ENCODE peak calls at places on chromosomes 1 and 21, in six cellular contexts. One of them, this sample, is unnamed.

GRCh38 chr1:41799723-41800122 is 119.0 kb downstream of the HIVEP3 start:
- DNase-seq in spleen: no peak
- DNase-seq in cardiac fibroblast: peak; percentile 48
- DNase-seq in fibroblast of lung: peak; percentile 39
- DNase-seq in fibroblast of the aortic adventitia: peak; percentile 39
- DNase-seq in body of pancreas: no peak
- DNase-seq in this sample: no peak

GRCh38 chr1:104932030-104932915 is 1182.6 kb downstream of the AMY1C start:
- DNase-seq in spleen: peak; percentile 71
- DNase-seq in cardiac fibroblast: no peak
- DNase-seq in fibroblast of lung: no peak
- DNase-seq in fibroblast of the aortic adventitia: no peak
- DNase-seq in body of pancreas: no peak
- DNase-seq in this sample: no peak

GRCh38 chr1:22812092-22812880 is 101.6 kb downstream of the EPHB2 start:
- DNase-seq in spleen: peak; percentile 45
- DNase-seq in cardiac fibroblast: no peak
- DNase-seq in fibroblast of lung: no peak
- DNase-seq in fibroblast of the aortic adventitia: no peak
- DNase-seq in body of pancreas: no peak
- DNase-seq in this sample: no peak

GRCh38 chr1:16724718-16725438 is 15.4 kb upstream of the RNU1-4 start:
- DNase-seq in spleen: peak; percentile 82
- DNase-seq in cardiac fibroblast: no peak
- DNase-seq in fibroblast of lung: no peak
- DNase-seq in fibroblast of the aortic adventitia: no peak
- DNase-seq in body of pancreas: no peak
- DNase-seq in this sample: no peak

GRCh38 chr1:172135923-172136610 is 284.4 kb upstream of the C1orf105 start:
- DNase-seq in spleen: no peak
- DNase-seq in cardiac fibroblast: peak; percentile 92
- DNase-seq in fibroblast of lung: peak; percentile 89
- DNase-seq in fibroblast of the aortic adventitia: peak; percentile 93
- DNase-seq in body of pancreas: no peak
- DNase-seq in this sample: peak; percentile 88

GRCh38 chr1:227729881-227730629 is 5.0 kb downstream of the JMJD4 start:
- DNase-seq in spleen: no peak
- DNase-seq in cardiac fibroblast: peak; percentile 73
- DNase-seq in fibroblast of lung: peak; percentile 65
- DNase-seq in fibroblast of the aortic adventitia: peak; percentile 70
- DNase-seq in body of pancreas: peak; percentile 49
- DNase-seq in this sample: peak; percentile 80

GRCh38 chr21:43827015-43827611 is 37.7 kb downstream of the RRP1 start:
- DNase-seq in spleen: peak; percentile 67
- DNase-seq in cardiac fibroblast: peak; percentile 86
- DNase-seq in fibroblast of lung: peak; percentile 57
- DNase-seq in fibroblast of the aortic adventitia: peak; percentile 65
- DNase-seq in body of pancreas: no peak
- DNase-seq in this sample: peak; percentile 39

GRCh38 chr1:168664069-168664834 is 64.8 kb downstream of the DPT start:
- DNase-seq in spleen: no peak
- DNase-seq in cardiac fibroblast: no peak
- DNase-seq in fibroblast of lung: no peak
- DNase-seq in fibroblast of the aortic adventitia: no peak
- DNase-seq in body of pancreas: no peak
- DNase-seq in this sample: no peak

GRCh38 chr1:50300303-50300702 is 122.9 kb downstream of the DMRTA2 start:
- DNase-seq in spleen: no peak
- DNase-seq in cardiac fibroblast: no peak
- DNase-seq in fibroblast of lung: no peak
- DNase-seq in fibroblast of the aortic adventitia: no peak
- DNase-seq in body of pancreas: no peak
- DNase-seq in this sample: no peak

GRCh38 chr1:36735939-36736730 is 253.4 kb upstream of the CSF3R start:
- DNase-seq in spleen: no peak
- DNase-seq in cardiac fibroblast: no peak
- DNase-seq in fibroblast of lung: no peak
- DNase-seq in fibroblast of the aortic adventitia: no peak
- DNase-seq in body of pancreas: no peak
- DNase-seq in this sample: no peak

GRCh38 chr1:99328171-99328570 is 63.9 kb downstream of the PLPPR4 start:
- DNase-seq in spleen: no peak
- DNase-seq in cardiac fibroblast: no peak
- DNase-seq in fibroblast of lung: no peak
- DNase-seq in fibroblast of the aortic adventitia: no peak
- DNase-seq in body of pancreas: no peak
- DNase-seq in this sample: no peak

GRCh38 chr1:11280719-11281376 is 7.8 kb downstream of the UBIAD1 start:
- DNase-seq in spleen: no peak
- DNase-seq in cardiac fibroblast: no peak
- DNase-seq in fibroblast of lung: no peak
- DNase-seq in fibroblast of the aortic adventitia: no peak
- DNase-seq in body of pancreas: no peak
- DNase-seq in this sample: no peak

GRCh38 chr1:33905241-33905640 is 41.4 kb downstream of the HMGB4 start:
- DNase-seq in spleen: no peak
- DNase-seq in cardiac fibroblast: no peak
- DNase-seq in fibroblast of lung: no peak
- DNase-seq in fibroblast of the aortic adventitia: no peak
- DNase-seq in body of pancreas: no peak
- DNase-seq in this sample: no peak

GRCh38 chr1:245173446-245174178 is 18.8 kb downstream of the KIF26B start:
- DNase-seq in spleen: no peak
- DNase-seq in cardiac fibroblast: no peak
- DNase-seq in fibroblast of lung: peak; percentile 9
- DNase-seq in fibroblast of the aortic adventitia: peak; percentile 40
- DNase-seq in body of pancreas: no peak
- DNase-seq in this sample: no peak

GRCh38 chr1:30929135-30929889 is 20.8 kb upstream of the SDC3 start:
- DNase-seq in spleen: no peak
- DNase-seq in cardiac fibroblast: peak; percentile 65
- DNase-seq in fibroblast of lung: peak; percentile 53
- DNase-seq in fibroblast of the aortic adventitia: peak; percentile 53
- DNase-seq in body of pancreas: peak; percentile 41
- DNase-seq in this sample: peak; percentile 58

GRCh38 chr1:16146888-16147614 is 8.8 kb downstream of the EPHA2 start:
- DNase-seq in spleen: no peak
- DNase-seq in cardiac fibroblast: peak; percentile 65
- DNase-seq in fibroblast of lung: no peak
- DNase-seq in fibroblast of the aortic adventitia: peak; percentile 75
- DNase-seq in body of pancreas: no peak
- DNase-seq in this sample: peak; percentile 51

GRCh38 chr1:166350490-166350889 is 183.7 kb upstream of the FAM78B start:
- DNase-seq in spleen: no peak
- DNase-seq in cardiac fibroblast: no peak
- DNase-seq in fibroblast of lung: no peak
- DNase-seq in fibroblast of the aortic adventitia: no peak
- DNase-seq in body of pancreas: no peak
- DNase-seq in this sample: no peak

GRCh38 chr21:27275294-27275927 is 308.5 kb upstream of the ADAMTS5 start:
- DNase-seq in spleen: no peak
- DNase-seq in cardiac fibroblast: peak; percentile 90
- DNase-seq in fibroblast of lung: peak; percentile 83
- DNase-seq in fibroblast of the aortic adventitia: peak; percentile 84
- DNase-seq in body of pancreas: no peak
- DNase-seq in this sample: peak; percentile 88

GRCh38 chr1:193448682-193449461 is 262.5 kb upstream of the B3GALT2 start:
- DNase-seq in spleen: no peak
- DNase-seq in cardiac fibroblast: no peak
- DNase-seq in fibroblast of lung: no peak
- DNase-seq in fibroblast of the aortic adventitia: no peak
- DNase-seq in body of pancreas: no peak
- DNase-seq in this sample: peak; percentile 19

GRCh38 chr1:50620680-50621329 is 197.6 kb upstream of the DMRTA2 start:
- DNase-seq in spleen: no peak
- DNase-seq in cardiac fibroblast: peak; percentile 54
- DNase-seq in fibroblast of lung: peak; percentile 37
- DNase-seq in fibroblast of the aortic adventitia: peak; percentile 36
- DNase-seq in body of pancreas: peak; percentile 22
- DNase-seq in this sample: peak; percentile 62

GRCh38 chr21:25297117-25297516 is 310.2 kb downstream of the MRPL39 start:
- DNase-seq in spleen: no peak
- DNase-seq in cardiac fibroblast: no peak
- DNase-seq in fibroblast of lung: no peak
- DNase-seq in fibroblast of the aortic adventitia: no peak
- DNase-seq in body of pancreas: no peak
- DNase-seq in this sample: no peak

GRCh38 chr1:53111073-53111556 is 31.3 kb downstream of the SLC1A7 start:
- DNase-seq in spleen: no peak
- DNase-seq in cardiac fibroblast: peak; percentile 29
- DNase-seq in fibroblast of lung: no peak
- DNase-seq in fibroblast of the aortic adventitia: no peak
- DNase-seq in body of pancreas: no peak
- DNase-seq in this sample: peak; percentile 36

GRCh38 chr1:230002164-230002803 is 64.8 kb upstream of the GALNT2 start:
- DNase-seq in spleen: no peak
- DNase-seq in cardiac fibroblast: peak; percentile 23
- DNase-seq in fibroblast of lung: peak; percentile 1
- DNase-seq in fibroblast of the aortic adventitia: no peak
- DNase-seq in body of pancreas: no peak
- DNase-seq in this sample: peak; percentile 9

GRCh38 chr1:150150511-150151021 is 850 bp downstream of the PLEKHO1 start:
- DNase-seq in spleen: peak; percentile 88
- DNase-seq in cardiac fibroblast: no peak
- DNase-seq in fibroblast of lung: no peak
- DNase-seq in fibroblast of the aortic adventitia: peak; percentile 29
- DNase-seq in body of pancreas: no peak
- DNase-seq in this sample: no peak

GRCh38 chr1:152049291-152050073 is 12.7 kb upstream of the S100A11 start:
- DNase-seq in spleen: no peak
- DNase-seq in cardiac fibroblast: peak; percentile 90
- DNase-seq in fibroblast of lung: peak; percentile 74
- DNase-seq in fibroblast of the aortic adventitia: peak; percentile 87
- DNase-seq in body of pancreas: no peak
- DNase-seq in this sample: peak; percentile 80

GRCh38 chr1:152047954-152048640 is 11.3 kb upstream of the S100A11 start:
- DNase-seq in spleen: peak; percentile 97
- DNase-seq in cardiac fibroblast: peak; percentile 99
- DNase-seq in fibroblast of lung: peak; percentile 98
- DNase-seq in fibroblast of the aortic adventitia: peak; percentile 99
- DNase-seq in body of pancreas: peak; percentile 91
- DNase-seq in this sample: peak; percentile 100

GRCh38 chr1:152044386-152044785 is 7.6 kb upstream of the S100A11 start:
- DNase-seq in spleen: no peak
- DNase-seq in cardiac fibroblast: peak; percentile 44
- DNase-seq in fibroblast of lung: no peak
- DNase-seq in fibroblast of the aortic adventitia: peak; percentile 32
- DNase-seq in body of pancreas: no peak
- DNase-seq in this sample: no peak

GRCh38 chr1:152048641-152048970 is 11.8 kb upstream of the S100A11 start:
- DNase-seq in spleen: no peak
- DNase-seq in cardiac fibroblast: no peak
- DNase-seq in fibroblast of lung: no peak
- DNase-seq in fibroblast of the aortic adventitia: no peak
- DNase-seq in body of pancreas: no peak
- DNase-seq in this sample: no peak

DNA sequence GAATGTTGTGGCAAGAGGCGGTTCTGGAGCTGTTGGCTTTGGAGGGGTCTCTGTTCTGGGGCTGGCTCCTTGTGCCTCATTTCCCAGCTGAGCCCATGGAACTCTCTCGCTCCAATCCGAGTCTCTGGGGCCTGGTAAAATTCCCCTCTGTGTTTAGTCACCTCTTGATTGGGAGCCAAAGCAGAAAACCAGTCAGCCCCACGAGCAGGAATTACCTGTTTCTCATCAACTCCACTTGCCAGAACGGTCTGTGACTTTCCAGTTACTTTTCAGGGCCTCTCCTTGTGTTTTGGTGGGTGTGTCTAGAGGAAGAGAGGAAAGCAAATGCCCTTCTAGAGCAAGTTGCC is 10.8 kb upstream of the S100A11 start:
- DNase-seq in spleen: no peak
- DNase-seq in cardiac fibroblast: peak; percentile 94
- DNase-seq in fibroblast of lung: no peak
- DNase-seq in fibroblast of the aortic adventitia: peak; percentile 90
- DNase-seq in body of pancreas: peak; percentile 90
- DNase-seq in this sample: no peak
- TF ChIP-seq CTCF in spleen: no peak
- TF ChIP-seq CTCF in cardiac fibroblast: no peak
- TF ChIP-seq CTCF in fibroblast of lung: no peak
- TF ChIP-seq CTCF in fibroblast of the aortic adventitia: no peak
- TF ChIP-seq CTCF in body of pancreas: no peak
- TF ChIP-seq CTCF in this sample: no peak

GRCh38 chr21:45309069-45309521 is 21.4 kb upstream of the POFUT2 start:
- DNase-seq in spleen: peak; percentile 86
- DNase-seq in cardiac fibroblast: peak; percentile 86
- DNase-seq in fibroblast of lung: peak; percentile 72
- DNase-seq in fibroblast of the aortic adventitia: peak; percentile 44
- DNase-seq in body of pancreas: peak; percentile 63
- DNase-seq in this sample: peak; percentile 83
- H3K4me3 ChIP-seq in spleen: no peak overlapping the region
- H3K4me3 ChIP-seq in cardiac fibroblast: no peak overlapping the region
- H3K4me3 ChIP-seq in fibroblast of lung: no peak overlapping the region
- H3K4me3 ChIP-seq in fibroblast of the aortic adventitia: no peak overlapping the region
- H3K4me3 ChIP-seq in body of pancreas: no peak overlapping the region
- H3K4me3 ChIP-seq in this sample: no peak overlapping the region

GRCh38 chr1:78688701-78689100 is 39.1 kb downstream of the IFI44 start:
- DNase-seq in spleen: no peak
- DNase-seq in cardiac fibroblast: peak; percentile 84
- DNase-seq in fibroblast of lung: peak; percentile 79
- DNase-seq in fibroblast of the aortic adventitia: peak; percentile 82
- DNase-seq in body of pancreas: no peak
- DNase-seq in this sample: peak; percentile 83
- TF ChIP-seq CTCF in spleen: no peak
- TF ChIP-seq CTCF in cardiac fibroblast: peak; percentile 30
- TF ChIP-seq CTCF in fibroblast of lung: peak; percentile 28
- TF ChIP-seq CTCF in fibroblast of the aortic adventitia: peak; percentile 45
- TF ChIP-seq CTCF in body of pancreas: no peak
- TF ChIP-seq CTCF in this sample: peak; percentile 46

DNA sequence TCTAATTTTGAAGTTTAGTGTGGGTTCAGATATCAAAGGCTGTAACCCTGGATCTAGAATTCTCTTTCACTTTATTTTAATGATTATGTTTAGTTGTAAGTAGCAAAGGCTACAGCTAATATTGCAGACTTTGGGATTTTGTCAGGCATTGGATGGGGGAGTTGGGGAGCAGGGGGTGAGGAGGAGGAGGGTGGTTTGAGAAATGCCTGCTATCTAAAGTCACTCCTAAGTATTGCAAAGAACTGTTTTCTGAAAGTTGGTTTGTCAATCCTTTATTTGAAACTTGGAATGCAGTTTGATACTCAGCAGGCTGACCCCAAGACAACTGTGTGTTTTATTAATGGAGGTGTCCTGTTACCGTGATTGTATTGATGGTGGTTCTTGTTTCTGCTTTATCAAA is 1.2 kb downstream of the NTPCR start:
- DNase-seq in spleen: no peak
- DNase-seq in cardiac fibroblast: no peak
- DNase-seq in fibroblast of lung: no peak
- DNase-seq in fibroblast of the aortic adventitia: no peak
- DNase-seq in body of pancreas: no peak
- DNase-seq in this sample: no peak
- H3K4me3 ChIP-seq in spleen: peak overlapping the region; percentile 84
- H3K4me3 ChIP-seq in cardiac fibroblast: peak overlapping the region; percentile 86
- H3K4me3 ChIP-seq in fibroblast of lung: no peak overlapping the region
- H3K4me3 ChIP-seq in fibroblast of the aortic adventitia: peak overlapping the region; percentile 75
- H3K4me3 ChIP-seq in body of pancreas: no peak overlapping the region
- H3K4me3 ChIP-seq in this sample: no peak overlapping the region

This sample was measured in choroid plexus epithelial cell.